ENCODE peak calls at places on chromosomes 4 and X, in five cellular contexts. B is GF-D8; F is DND-41; Y is hypothalamus; Q is stimulated activated CD8-positive, alpha-beta memory T cell treated with anti-CD3 and anti-CD28 coated beads, Interleukin-2, amount 100 ng/mL, for 48 hours. C is an unnamed sample.

GRCh38 chrX:63746278-63746677 is 38.7 kb downstream of the ARHGEF9 start:
- DNase-seq in Y (no peak), F (peak; percentile 51), B (no peak), Q (no peak), C (no peak)

GRCh38 chr4:76216521-76216920 is 2.9 kb upstream of the SCARB2 start:
- DNase-seq in B (no peak), Q (no peak), Y (no peak), F (no peak), C (no peak)

GRCh38 chr4:48699470-48699869 is 80.6 kb downstream of the FRYL start:
- DNase-seq in Y (no peak), B (no peak), F (no peak), Q (no peak), C (no peak)

GRCh38 chrX:9127991-9128390 is 94.1 kb upstream of the FAM9B start:
- DNase-seq in F (no peak), Q (no peak), B (no peak), Y (no peak), C (no peak)

GRCh38 chr4:114318309-114318708 is 280.3 kb upstream of the UGT8 start:
- DNase-seq in B (no peak), F (no peak), Q (no peak), Y (no peak), C (no peak)

GRCh38 chr4:48332661-48333060 is 8.7 kb upstream of the SLAIN2 start:
- DNase-seq in B (no peak), Y (no peak), F (no peak), Q (no peak), C (no peak)

GRCh38 chr4:155539746-155540145 is 126.9 kb upstream of the GUCY1A1 start:
- DNase-seq in B (no peak), Y (no peak), F (no peak), Q (no peak), C (no peak)

GRCh38 chr4:95510145-95510544 is 38.6 kb downstream of the UNC5C start:
- DNase-seq in F (peak; percentile 24), B (no peak), Q (no peak), Y (no peak), C (no peak)

GRCh38 chr4:122652379-122652778 is 31.5 kb upstream of the IL21 start:
- DNase-seq in Q (peak; percentile 3), Y (no peak), F (peak; percentile 42), B (no peak), C (peak; percentile 12)

GRCh38 chr4:26786916-26787315 is 73.7 kb upstream of the STIM2 start:
- DNase-seq in Q (no peak), B (peak; percentile 78), F (no peak), Y (no peak), C (no peak)

GRCh38 chr4:113969935-113970334 is 9.5 kb downstream of the ARSJ start:
- DNase-seq in F (no peak), B (no peak), Y (no peak), Q (no peak), C (no peak)

GRCh38 chr4:147340111-147340510 is 140.8 kb upstream of the EDNRA start:
- DNase-seq in Y (no peak), F (no peak), B (no peak), Q (no peak), C (no peak)

GRCh38 chr4:146916479-146917076 is 29.1 kb downstream of the TTC29 start:
- DNase-seq in Y (no peak), B (no peak), Q (no peak), F (peak; percentile 8), C (no peak)

GRCh38 chrX:75228854-75229253 is 45.0 kb upstream of the UPRT start:
- DNase-seq in Y (no peak), Q (no peak), B (no peak), F (no peak), C (no peak)

GRCh38 chr4:182699825-182700224 is 217.4 kb downstream of the DCTD start:
- DNase-seq in Q (no peak), F (no peak), Y (no peak), B (no peak), C (no peak)

GRCh38 chr4:27711041-27711440 is 850.4 kb downstream of the STIM2 start:
- DNase-seq in Q (no peak), F (no peak), B (no peak), Y (no peak), C (no peak)

GRCh38 chrX:45743081-45743533 is 542.4 kb upstream of the DIPK2B start:
- DNase-seq in F (no peak), B (no peak), Y (no peak), Q (no peak), C (no peak)

GRCh38 chrX:37380256-37380655 is 31.1 kb downstream of the PRRG1 start:
- DNase-seq in Q (no peak), Y (no peak), F (no peak), B (no peak), C (no peak)